ENCODE peak calls at places on chromosomes 2 and 18, in five cellular contexts. D, G, E, B and K are unnamed samples.

GRCh38 chr2:14855751-14856150 is 223.2 kb downstream of the LRATD1 start:
- DNase-seq in D (no peak), G (no peak), E (no peak), B (no peak), K (no peak)

GRCh38 chr2:127526940-127527804 is 883 bp upstream of the IWS1 start:
- DNase-seq in D (no peak), G (no peak), E (peak), B (no peak), K (peak)

GRCh38 chr2:238163494-238164198 is 4.9 kb downstream of the ERFE start:
- DNase-seq in D (no peak), G (no peak), E (no peak), B (no peak), K (no peak)

GRCh38 chr2:102951249-102951648 is 189.4 kb downstream of the TMEM182 start:
- DNase-seq in D (no peak), G (no peak), E (no peak), B (no peak), K (no peak)

GRCh38 chr2:56244911-56245530 is 61.2 kb downstream of the CCDC85A start:
- DNase-seq in D (no peak), G (peak), E (no peak), B (no peak), K (no peak)

GRCh38 chr2:85588218-85589044 is 4.2 kb downstream of the VAMP5 start:
- DNase-seq in D (no peak), G (no peak), E (no peak), B (no peak), K (no peak)

GRCh38 chr2:187206071-187206470 is 242.0 kb downstream of the CALCRL start:
- DNase-seq in D (peak), G (no peak), E (no peak), B (no peak), K (no peak)

GRCh38 chr2:38462121-38462634 is 85.1 kb upstream of the ATL2 start:
- DNase-seq in D (peak), G (no peak), E (peak), B (peak), K (peak)

GRCh38 chr2:70687461-70687795 is 80.6 kb downstream of the ADD2 start:
- DNase-seq in D (no peak), G (no peak), E (no peak), B (no peak), K (no peak)

GRCh38 chr2:144666032-144666431 is 146.1 kb upstream of the ZEB2 start:
- DNase-seq in D (no peak), G (no peak), E (no peak), B (no peak), K (no peak)

GRCh38 chr18:63994783-63995399 is 25.0 kb downstream of the SERPINB8 start:
- DNase-seq in D (peak), G (peak), E (peak), B (peak), K (no peak)

GRCh38 chr18:54950221-54950620 is 9.0 kb downstream of the CCDC68 start:
- DNase-seq in D (no peak), G (peak), E (peak), B (no peak), K (no peak)

GRCh38 chr2:111534816-111535803 is 348.9 kb downstream of the ANAPC1 start:
- DNase-seq in D (peak), G (peak), E (no peak), B (peak), K (no peak)

GRCh38 chr2:11687736-11688135 is 17.7 kb upstream of the NTSR2 start:
- DNase-seq in D (no peak), G (no peak), E (no peak), B (no peak), K (no peak)

GRCh38 chr2:42792087-42792582 is 248 bp downstream of the HAAO start:
- DNase-seq in D (no peak), G (peak), E (no peak), B (no peak), K (peak)

GRCh38 chr2:45028276-45028675 is 19.0 kb upstream of the SIX2 start:
- DNase-seq in D (no peak), G (no peak), E (no peak), B (no peak), K (no peak)

GRCh38 chr2:39000552-39000951 is 110.9 kb downstream of the ARHGEF33 start:
- DNase-seq in D (no peak), G (no peak), E (no peak), B (no peak), K (no peak)

GRCh38 chr2:56540901-56541300 is 357.1 kb downstream of the CCDC85A start:
- DNase-seq in D (no peak), G (no peak), E (no peak), B (no peak), K (no peak)

GRCh38 chr2:54876764-54877163 is 153.3 kb downstream of the EML6 start:
- DNase-seq in D (no peak), G (no peak), E (no peak), B (no peak), K (no peak)

GRCh38 chr2:157895531-157895930 is 19.4 kb upstream of the ACVR1 start:
- DNase-seq in D (no peak), G (no peak), E (no peak), B (no peak), K (no peak)

GRCh38 chr2:72425996-72426395 is 278.3 kb upstream of the CYP26B1 start:
- DNase-seq in D (no peak), G (no peak), E (no peak), B (no peak), K (no peak)

GRCh38 chr2:96336873-96337272 is 1.3 kb downstream of the NCAPH start:
- DNase-seq in D (no peak), G (no peak), E (no peak), B (no peak), K (no peak)

GRCh38 chr2:54503192-54503591 is 47.1 kb downstream of the SPTBN1 start:
- DNase-seq in D (peak), G (no peak), E (no peak), B (peak), K (peak)

GRCh38 chr2:190530211-190530639 is 4.3 kb downstream of the NEMP2 start:
- DNase-seq in D (no peak), G (no peak), E (no peak), B (no peak), K (no peak)

GRCh38 chr2:70964133-70964532 is 14.3 kb upstream of the ANKRD53 start:
- DNase-seq in D (no peak), G (no peak), E (no peak), B (no peak), K (no peak)

GRCh38 chr2:218145124-218145523 is 19.3 kb downstream of the CXCR2 start:
- DNase-seq in D (no peak), G (peak), E (no peak), B (peak), K (no peak)

GRCh38 chr2:71206271-71206670 is 20.6 kb downstream of the PAIP2B start:
- DNase-seq in D (no peak), G (no peak), E (no peak), B (no peak), K (no peak)

GRCh38 chr2:234853739-234854138 is 98.1 kb upstream of the SH3BP4 start:
- DNase-seq in D (no peak), G (no peak), E (no peak), B (no peak), K (no peak)

GRCh38 chr18:9577361-9577760 is 37.0 kb downstream of the PPP4R1 start:
- DNase-seq in D (no peak), G (no peak), E (no peak), B (no peak), K (no peak)

GRCh38 chr18:52723456-52724065 is 383.6 kb downstream of the DCC start:
- DNase-seq in D (no peak), G (no peak), E (no peak), B (no peak), K (no peak)

GRCh38 chr18:12282436-12283039 is 25.5 kb upstream of the TUBB6 start:
- DNase-seq in D (no peak), G (no peak), E (no peak), B (no peak), K (no peak)

GRCh38 chr2:86225581-86225980 is 26.3 kb downstream of the MRPL35 start:
- DNase-seq in D (peak), G (peak), E (no peak), B (peak), K (no peak)

DNA sequence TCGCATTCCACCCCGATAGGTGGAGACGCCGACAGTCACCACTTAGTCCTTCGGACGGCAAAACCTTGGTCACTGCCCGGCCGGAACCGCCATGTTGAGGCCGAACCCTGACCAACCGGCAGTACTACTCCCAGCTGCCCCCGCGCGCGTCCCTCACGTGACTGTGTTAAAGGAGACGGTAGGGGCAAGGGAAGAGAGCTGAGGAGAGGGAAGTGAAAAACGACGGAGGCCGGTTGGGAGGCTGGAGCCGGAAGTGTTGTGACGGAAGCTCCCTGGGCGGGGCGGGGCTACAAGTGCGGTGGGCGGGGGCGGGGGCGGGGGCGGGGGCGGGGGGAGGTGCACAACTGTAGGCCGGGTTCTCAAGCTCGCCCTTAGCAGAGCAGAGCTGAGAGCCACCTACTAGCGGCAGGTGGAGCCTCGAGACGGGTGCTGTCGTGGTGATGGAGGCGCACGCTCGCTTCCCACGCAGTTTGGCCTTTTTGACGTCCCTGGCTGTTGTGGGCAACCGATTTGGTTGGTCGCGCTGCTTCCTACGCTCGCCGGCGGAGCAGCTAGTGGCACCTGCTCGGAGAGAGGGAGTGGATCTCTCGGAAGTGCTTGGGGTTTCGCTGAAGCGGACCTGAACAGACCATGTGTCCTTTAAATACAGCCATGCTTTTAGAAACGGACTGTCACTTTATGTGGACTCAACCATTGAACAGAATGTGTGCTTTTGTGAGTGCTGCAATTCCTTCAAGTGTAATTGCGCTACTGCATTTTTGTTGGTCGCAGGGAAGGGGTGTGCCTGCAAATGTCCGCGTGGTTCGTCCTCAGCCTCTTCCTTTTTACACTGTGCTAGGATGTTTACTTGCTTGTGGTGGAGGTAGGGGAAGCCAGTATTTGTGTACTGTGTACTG is at the start of gene TRAPPC8:
- DNase-seq in D (peak), G (peak), E (peak), B (peak), K (peak)
- TF ChIP-seq POLR2A in D (peak), G (peak), E (peak), B (peak), K (peak)

GRCh38 chr2:119766944-119767343 is 7.2 kb downstream of the PTPN4 start:
- DNase-seq in D (no peak), G (no peak), E (no peak), B (no peak), K (no peak)
- TF ChIP-seq CTCF in D (no peak), G (no peak), E (no peak), B (no peak), K (no peak)

DNA sequence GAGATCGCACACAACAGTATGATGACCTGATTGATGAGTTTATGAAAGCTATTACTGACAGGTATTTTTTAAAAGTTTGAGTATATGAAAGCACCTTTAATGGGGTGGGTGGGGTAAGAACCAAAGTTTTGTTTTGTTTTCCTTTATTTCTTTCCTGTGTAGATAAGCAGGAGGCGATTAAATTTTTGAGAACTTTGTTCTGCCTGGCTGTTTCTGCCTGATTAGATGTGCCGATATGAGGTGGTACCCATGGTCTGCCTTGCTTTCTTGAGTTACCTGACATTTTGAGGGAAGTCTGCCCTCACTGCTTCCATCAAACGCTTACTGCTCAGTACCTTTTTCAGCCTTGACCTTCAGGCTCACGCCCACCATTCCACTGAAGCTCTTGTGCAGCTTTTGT is 39.2 kb downstream of the ME2 start:
- DNase-seq in D (no peak), G (no peak), E (no peak), B (no peak), K (no peak)
- TF ChIP-seq POLR2AphosphoS5 in D (no peak), G (no peak), E (no peak), B (no peak), K (no peak)

GRCh38 chr18:28824183-28824574 is 647.2 kb upstream of the CDH2 start:
- DNase-seq in D (no peak), G (no peak), E (no peak), B (no peak), K (no peak)
- TF ChIP-seq POLR2A in D (no peak), G (no peak), E (no peak), B (no peak), K (no peak)

GRCh38 chr2:206783718-206784117 is 18.3 kb downstream of the FASTKD2 start:
- DNase-seq in D (no peak), G (no peak), E (no peak), B (no peak), K (no peak)
- TF ChIP-seq CTCF in D (peak), G (peak), E (no peak), B (no peak), K (no peak)